ENCODE peak calls at places on chromosome 13, in four cellular contexts. J, V, S and Q are unnamed samples.

GRCh38 chr13:79749985-79750551 is 269.1 kb downstream of the NDFIP2 start:
- DNase-seq in J (peak), V (no peak), S (peak), Q (peak)

GRCh38 chr13:62482351-62482750 is 1066.7 kb upstream of the PCDH20 start:
- DNase-seq in J (no peak), V (no peak), S (no peak), Q (no peak)

GRCh38 chr13:25489238-25489637 is 117.5 kb downstream of the ATP8A2 start:
- DNase-seq in J (no peak), V (no peak), S (no peak), Q (no peak)

GRCh38 chr13:113854238-113855011 is 9.5 kb downstream of the GAS6 start:
- DNase-seq in J (peak), V (no peak), S (no peak), Q (no peak)

GRCh38 chr13:93270769-93271753 is 44.5 kb downstream of the GPC6 start:
- DNase-seq in J (peak), V (no peak), S (no peak), Q (no peak)

GRCh38 chr13:110316196-110316595 is 9.1 kb downstream of the COL4A2 start:
- DNase-seq in J (no peak), V (no peak), S (no peak), Q (no peak)

GRCh38 chr13:24834902-24835510 is 71.0 kb downstream of the RNF17 start:
- DNase-seq in J (no peak), V (no peak), S (no peak), Q (no peak)

GRCh38 chr13:99218969-99219368 is 18.3 kb downstream of the UBAC2 start:
- DNase-seq in J (no peak), V (no peak), S (no peak), Q (no peak)

GRCh38 chr13:96781141-96781540 is 213.1 kb downstream of the OXGR1 start:
- DNase-seq in J (no peak), V (no peak), S (no peak), Q (no peak)

GRCh38 chr13:51793570-51794273 is 10.2 kb downstream of the DHRS12 start:
- DNase-seq in J (peak), V (no peak), S (no peak), Q (peak)

GRCh38 chr13:72437458-72437857 is 290.0 kb downstream of the MZT1 start:
- DNase-seq in J (peak), V (no peak), S (no peak), Q (peak)

GRCh38 chr13:30792257-30793000 is 57.1 kb downstream of the ALOX5AP start:
- DNase-seq in J (peak), V (no peak), S (peak), Q (peak)

GRCh38 chr13:30846311-30846710 is 59.8 kb upstream of the MEDAG start:
- DNase-seq in J (peak), V (no peak), S (no peak), Q (no peak)

GRCh38 chr13:33543631-33544030 is 258.1 kb upstream of the STARD13 start:
- DNase-seq in J (no peak), V (no peak), S (no peak), Q (no peak)

GRCh38 chr13:27177852-27178251 is 6.2 kb upstream of the USP12 start:
- DNase-seq in J (no peak), V (no peak), S (no peak), Q (no peak)

GRCh38 chr13:110869231-110869804 is 45.6 kb downstream of the ANKRD10 start:
- DNase-seq in J (no peak), V (no peak), S (no peak), Q (no peak)

GRCh38 chr13:44790289-44790688 is 199.0 kb downstream of the NUFIP1 start:
- DNase-seq in J (no peak), V (peak), S (no peak), Q (no peak)

GRCh38 chr13:112256716-112257497 is 119.2 kb upstream of the SPACA7 start:
- DNase-seq in J (no peak), V (no peak), S (no peak), Q (no peak)

GRCh38 chr13:43492281-43492680 is 294.5 kb downstream of the ENOX1 start:
- DNase-seq in J (no peak), V (no peak), S (no peak), Q (no peak)

GRCh38 chr13:30685320-30685859 is 50.0 kb upstream of the ALOX5AP start:
- DNase-seq in J (no peak), V (no peak), S (no peak), Q (no peak)

GRCh38 chr13:41942462-41943094 is 18.3 kb downstream of the VWA8 start:
- DNase-seq in J (peak), V (no peak), S (peak), Q (peak)

GRCh38 chr13:65063753-65064152 is 2166.4 kb downstream of the PCDH9 start:
- DNase-seq in J (peak), V (no peak), S (no peak), Q (no peak)

GRCh38 chr13:41917641-41918040 is 43.3 kb downstream of the VWA8 start:
- DNase-seq in J (peak), V (no peak), S (no peak), Q (no peak)

GRCh38 chr13:33536639-33537425 is 251.3 kb upstream of the STARD13 start:
- DNase-seq in J (peak), V (no peak), S (no peak), Q (no peak)

GRCh38 chr13:39132286-39132685 is 94.0 kb downstream of the NHLRC3 start:
- DNase-seq in J (no peak), V (no peak), S (no peak), Q (no peak)

GRCh38 chr13:73929287-73929932 is 204.8 kb downstream of the KLF12 start:
- DNase-seq in J (no peak), V (no peak), S (no peak), Q (no peak)

GRCh38 chr13:36183901-36184300 is 30.5 kb downstream of the SOHLH2 start:
- DNase-seq in J (no peak), V (no peak), S (no peak), Q (no peak)
- H4K91ac ChIP-seq in J (no peak), V (no peak), S (no peak), Q (no peak)

GRCh38 chr13:106063591-106064308 is 471.7 kb downstream of the EFNB2 start:
- DNase-seq in J (peak), V (no peak), S (no peak), Q (no peak)

GRCh38 chr13:106061781-106062180 is 473.7 kb downstream of the EFNB2 start:
- DNase-seq in J (no peak), V (no peak), S (no peak), Q (no peak)
- H4K91ac ChIP-seq in J (no peak), V (no peak), S (no peak), Q (no peak)

DNA sequence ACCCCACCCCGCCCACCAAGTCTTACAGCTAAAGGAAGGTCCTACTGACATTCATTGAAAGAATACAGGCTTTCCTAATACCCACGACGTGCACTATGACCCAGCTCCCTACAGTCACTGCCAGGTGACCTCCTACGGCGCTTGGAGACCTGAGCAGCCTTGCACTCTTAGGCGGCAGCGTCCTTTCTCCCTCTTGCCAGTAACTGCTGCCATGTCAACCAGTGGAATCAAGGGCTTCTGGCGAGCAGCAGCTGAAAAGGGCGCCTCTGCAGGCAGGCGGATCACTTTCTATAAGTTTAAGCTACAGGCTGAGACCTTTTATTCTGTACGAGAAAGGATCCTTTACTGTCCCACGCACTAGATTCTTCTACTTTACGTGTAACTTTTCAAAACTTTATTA is 2.0 kb downstream of the KCTD12 start:
- DNase-seq in J (no peak), V (peak), S (no peak), Q (peak)
- H4K91ac ChIP-seq in J (no peak), V (no peak), S (no peak), Q (no peak)

GRCh38 chr13:68275758-68276157 is 1045.6 kb upstream of the PCDH9 start:
- DNase-seq in J (no peak), V (no peak), S (no peak), Q (no peak)
- H4K91ac ChIP-seq in J (no peak), V (no peak), S (no peak), Q (no peak)